ENCODE peak calls at places on chromosome X, in eight cellular contexts. J is ovary; S is cardiac fibroblast; Y is fibroblast of pulmonary artery; N is GM04504; H is CD4-positive, alpha-beta T cell; B is adipocyte; Z is left ventricle myocardium superior. R is an unnamed sample.

GRCh38 chrX:51802917-51803688 is 59.9 kb downstream of the GSPT2 start:
- DNase-seq in N (peak), Y (peak), H (peak), Z (peak), J (peak), B (peak), S (peak), R (peak)

GRCh38 chrX:123665197-123665596 is 67.7 kb downstream of the THOC2 start:
- DNase-seq in S (no peak), N (no peak), Z (no peak), J (no peak), Y (no peak), H (no peak), B (no peak), R (no peak)

GRCh38 chrX:72142094-72142843 is 10.6 kb upstream of the RTL5 start:
- DNase-seq in Z (no peak), N (no peak), S (no peak), J (no peak), Y (no peak), B (no peak), H (no peak), R (no peak)

GRCh38 chrX:9337056-9337455 is 127.8 kb upstream of the TBL1X start:
- DNase-seq in J (no peak), S (peak), N (peak), H (no peak), Y (peak), Z (no peak), B (peak), R (no peak)

GRCh38 chrX:69618803-69619202 is 2.9 kb downstream of the EDA start:
- DNase-seq in J (no peak), S (peak), N (no peak), Z (no peak), B (peak), Y (peak), H (no peak), R (no peak)

GRCh38 chrX:10296581-10296980 is 139.8 kb downstream of the CLCN4 start:
- DNase-seq in Z (no peak), N (peak), J (no peak), Y (peak), B (peak), S (peak), H (no peak), R (no peak)

GRCh38 chrX:98077440-98077839 is 1193.7 kb downstream of the RPA4 start:
- DNase-seq in J (no peak), H (no peak), Z (no peak), S (no peak), Y (no peak), B (no peak), N (no peak), R (no peak)

GRCh38 chrX:96909291-96909690 is 25.6 kb downstream of the RPA4 start:
- DNase-seq in H (no peak), Z (no peak), Y (peak), B (no peak), J (no peak), N (no peak), S (peak), R (no peak)

GRCh38 chrX:53599781-53600396 is 86.6 kb downstream of the HUWE1 start:
- DNase-seq in Y (no peak), H (no peak), B (no peak), N (no peak), J (no peak), S (no peak), Z (no peak), R (no peak)

GRCh38 chrX:153412746-153413720 is 1.8 kb downstream of the ZFP92 start:
- DNase-seq in N (no peak), S (peak), H (no peak), Z (no peak), J (no peak), Y (no peak), B (peak), R (no peak)

GRCh38 chrX:137428251-137428661 is 137.7 kb upstream of the ZIC3 start:
- DNase-seq in Z (no peak), J (no peak), S (no peak), B (peak), Y (no peak), N (no peak), H (no peak), R (no peak)

GRCh38 chrX:154436597-154437397 is at the start of gene GDI1:
- DNase-seq in N (no peak), H (peak), Z (peak), B (peak), Y (peak), S (peak), J (peak), R (peak)

GRCh38 chrX:79300821-79301220 is 66.3 kb downstream of the ITM2A start:
- DNase-seq in H (no peak), B (no peak), J (no peak), S (no peak), Z (no peak), Y (no peak), N (no peak), R (no peak)

GRCh38 chrX:3345281-3346081 is 971 bp downstream of the MXRA5 start:
- DNase-seq in Z (peak), S (peak), Y (peak), H (no peak), N (peak), J (peak), B (peak), R (no peak)

GRCh38 chrX:45506149-45506768 is 305.6 kb upstream of the DIPK2B start:
- DNase-seq in B (no peak), N (no peak), J (no peak), H (no peak), S (no peak), Y (no peak), Z (no peak), R (no peak)

GRCh38 chrX:8591526-8591925 is 126.9 kb downstream of the VCX3B start:
- DNase-seq in S (no peak), Z (no peak), N (no peak), B (no peak), Y (no peak), H (no peak), J (no peak), R (no peak)

GRCh38 chrX:651922-652775 is 21.6 kb downstream of the SHOX start:
- DNase-seq in H (no peak), B (no peak), N (no peak), Z (no peak), S (no peak), J (no peak), Y (no peak), R (no peak)

GRCh38 chrX:19723427-19723826 is 164.0 kb downstream of the SH3KBP1 start:
- DNase-seq in H (no peak), S (no peak), Z (no peak), N (no peak), B (no peak), Y (no peak), J (no peak), R (no peak)

GRCh38 chrX:11533211-11533651 is 132.5 kb downstream of the ARHGAP6 start:
- DNase-seq in S (peak), B (peak), Z (no peak), J (no peak), N (peak), Y (peak), H (no peak), R (no peak)

GRCh38 chrX:29634516-29634915 is 580.8 kb upstream of the MAGEB2 start:
- DNase-seq in B (no peak), Z (no peak), J (no peak), S (peak), H (no peak), Y (peak), N (no peak), R (no peak)

GRCh38 chrX:37409278-37409677 is 60.1 kb downstream of the PRRG1 start:
- DNase-seq in Z (no peak), N (no peak), S (no peak), J (no peak), B (no peak), H (no peak), Y (no peak), R (no peak)

GRCh38 chrX:38768079-38768478 is 33.2 kb upstream of the MID1IP1 start:
- DNase-seq in S (peak), Z (no peak), N (no peak), Y (peak), J (no peak), B (peak), H (no peak), R (no peak)

R was measured in activated gamma-delta T cell treated with Interleukin-2 at 50 U/mL for 16 hours.